ENCODE peak calls at places on chromosomes 4 and X, in eight cellular contexts. T is uterus, E is gastrocnemius medialis, M is heart left ventricle, N is right atrium auricular region, K is PC-9, A is HAP-1, I is fibroblast of lung. H is an unnamed sample. For H3K27me3 and H3K36me3, the result is how much of the 10 kb centered on the place peaks cover.

GRCh38 chrX:54930291-54931049 is 9.8 kb downstream of the TRO start:
- DNase-seq in A (no peak), T (no peak), K (no peak), N (no peak), M (no peak), I (no peak), E (no peak), H (no peak)

GRCh38 chr4:145819246-145820181 is 119.1 kb downstream of the ZNF827 start:
- DNase-seq in A (no peak), T (no peak), N (no peak), K (no peak), E (peak), I (no peak), M (no peak), H (no peak)

GRCh38 chr4:113103556-113103955 is 54.1 kb downstream of the ANK2 start:
- DNase-seq in M (no peak), E (no peak), T (no peak), I (no peak), N (no peak), A (no peak), K (no peak), H (no peak)

GRCh38 chr4:93373893-93374860 is 454.4 kb upstream of the ATOH1 start:
- DNase-seq in I (peak), K (no peak), T (no peak), E (no peak), A (no peak), M (no peak), N (no peak), H (no peak)

GRCh38 chr4:119725688-119726330 is 97.2 kb upstream of the PDE5A start:
- DNase-seq in T (no peak), N (no peak), A (peak), E (no peak), I (peak), K (no peak), M (no peak), H (no peak)

GRCh38 chr4:163495900-163496299 is 1.4 kb downstream of the TMA16 start:
- DNase-seq in E (no peak), A (no peak), M (no peak), I (no peak), N (no peak), K (no peak), T (no peak), H (no peak)

GRCh38 chr4:73257242-73257994 is 1.2 kb downstream of the ANKRD17 start:
- DNase-seq in A (peak), M (peak), K (peak), I (peak), N (peak), T (peak), E (peak), H (peak)

GRCh38 chr4:95410387-95411005 is 138.3 kb downstream of the UNC5C start:
- DNase-seq in T (no peak), I (no peak), N (no peak), A (no peak), K (no peak), E (no peak), M (no peak), H (no peak)

DNA sequence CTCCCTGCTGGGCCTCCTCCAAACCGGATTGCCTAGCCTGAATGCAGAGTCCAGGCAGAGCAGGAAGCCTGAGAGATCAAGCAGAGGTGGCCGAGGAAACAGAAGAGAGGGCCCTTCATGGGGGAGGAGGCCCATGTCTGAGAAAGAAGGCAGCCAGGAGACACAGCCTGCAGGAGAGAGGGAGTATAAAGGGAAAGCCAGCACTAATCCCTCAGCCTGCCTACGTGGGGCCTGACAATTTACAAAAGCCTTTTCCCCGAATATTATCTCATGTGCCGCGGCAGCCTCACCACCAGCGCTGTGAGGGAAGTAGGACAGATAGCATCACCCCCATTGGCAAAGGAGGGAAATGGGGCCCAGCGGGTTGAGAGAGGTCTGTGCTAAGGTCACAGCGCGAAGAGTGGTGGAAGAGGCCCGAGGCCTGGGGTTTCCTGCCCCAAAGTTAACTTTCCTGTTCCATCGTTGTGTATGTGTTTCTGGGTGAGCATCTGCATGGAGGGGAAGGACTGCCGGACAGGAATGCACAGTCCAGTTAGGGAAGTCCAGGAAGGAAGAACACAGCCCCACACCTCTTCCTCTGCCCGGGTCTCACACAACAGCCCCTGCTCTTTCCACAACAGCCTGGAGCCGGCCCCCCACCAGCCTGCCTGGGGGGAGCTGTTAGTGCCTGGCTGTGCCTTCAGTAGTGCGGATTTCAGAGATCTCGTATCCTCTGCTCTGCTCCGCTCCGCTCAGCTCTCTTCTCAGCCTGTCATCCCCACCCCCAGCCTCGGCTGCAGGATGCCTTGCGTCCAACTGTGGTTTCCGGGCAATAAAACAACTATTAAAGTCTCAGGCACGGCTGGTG is 50.9 kb upstream of the BCOR start:
- DNase-seq in T (no peak), A (peak), E (no peak), M (no peak), N (no peak), I (no peak), K (no peak), H (no peak)
- H3K27me3 ChIP-seq in T (under half), A (under half), E (under half), M (under half), N (under half), I (under half), K (under half), H (half or more)

DNA sequence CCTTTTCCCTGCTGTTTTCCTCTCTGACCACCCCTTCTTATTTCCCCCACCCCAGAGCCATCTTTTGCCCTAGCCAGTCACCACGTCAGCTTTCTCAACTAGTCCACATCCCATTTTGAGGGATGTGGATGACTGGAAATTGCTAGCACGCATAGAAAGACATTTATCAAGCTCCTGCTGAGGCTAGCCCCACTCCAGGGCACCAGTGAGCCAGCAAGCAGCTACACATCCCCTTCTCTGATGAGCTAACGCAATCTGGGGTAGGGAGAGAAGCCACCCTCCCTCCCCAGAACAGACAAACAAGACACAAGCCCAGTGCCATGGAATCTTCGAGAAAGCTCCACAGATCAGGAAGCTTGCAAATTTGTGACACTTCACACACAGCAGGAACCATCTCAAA is 1.2 kb downstream of the GABRE start:
- DNase-seq in K (no peak), M (no peak), N (no peak), I (peak), E (no peak), A (no peak), T (no peak), H (no peak)
- H3K4me3 ChIP-seq in K (peak), M (peak), N (peak), I (peak), E (peak), A (no peak), T (peak), H (peak)

GRCh38 chrX:132443736-132444135 is 45.1 kb downstream of the MBNL3 start:
- DNase-seq in N (no peak), I (no peak), A (no peak), M (no peak), E (no peak), T (no peak), K (no peak), H (no peak)
- H3K36me3 ChIP-seq in N (under half), I (under half), A (under half), M (under half), E (under half), T (under half), K (under half), H (under half)

GRCh38 chr4:41878170-41878941 is 56.9 kb upstream of the TMEM33 start:
- DNase-seq in E (no peak), K (no peak), T (no peak), M (no peak), A (no peak), N (no peak), I (no peak), H (no peak)

GRCh38 chr4:41874398-41874797 is 60.8 kb upstream of the TMEM33 start:
- DNase-seq in E (no peak), T (no peak), I (no peak), A (no peak), K (no peak), M (no peak), N (no peak), H (no peak)

GRCh38 chr4:41877020-41877796 is 58.0 kb upstream of the TMEM33 start:
- DNase-seq in M (no peak), K (no peak), A (no peak), I (no peak), E (no peak), T (no peak), N (no peak), H (no peak)

GRCh38 chr4:41873380-41874295 is 61.6 kb upstream of the TMEM33 start:
- DNase-seq in E (no peak), M (no peak), T (no peak), N (no peak), A (no peak), K (no peak), I (no peak), H (no peak)

GRCh38 chr4:41874873-41875272 is 60.4 kb upstream of the TMEM33 start:
- DNase-seq in N (no peak), T (no peak), K (no peak), E (no peak), M (no peak), I (no peak), A (no peak), H (no peak)
- H3K27me3 ChIP-seq in N (under half), T (under half), K (under half), E (half or more), M (under half), I (half or more), A (under half), H (half or more)

DNA sequence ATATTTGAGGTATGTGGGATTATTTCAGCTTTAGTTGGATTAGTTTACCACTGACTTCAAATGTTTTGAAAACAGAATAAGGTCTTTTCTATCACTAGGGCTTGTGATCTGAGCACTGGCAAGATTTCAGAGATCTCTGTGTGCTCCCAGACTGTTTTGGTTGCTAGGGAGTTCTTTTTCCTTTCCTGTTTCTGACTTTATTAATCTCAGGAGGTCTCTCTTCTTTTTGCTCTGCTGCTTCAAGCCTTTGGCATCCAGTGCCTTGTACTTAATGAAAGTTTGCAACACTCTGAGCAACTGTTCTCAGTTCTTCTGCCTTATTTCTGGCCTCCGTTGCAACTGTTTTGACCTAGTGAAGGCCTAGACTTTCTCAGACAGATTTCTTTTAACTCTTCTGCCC is 32.1 kb upstream of the PAQR3 start:
- DNase-seq in N (no peak), E (peak), T (peak), I (no peak), M (no peak), A (no peak), K (no peak), H (no peak)
- H3K4me3 ChIP-seq in N (peak), E (no peak), T (no peak), I (no peak), M (no peak), A (no peak), K (no peak), H (no peak)